ENCODE peak calls at places on chromosomes 11 and 22, in seven cellular contexts. U is fibroblast of the aortic adventitia, D is thyroid gland, Q is transverse colon, I is GM12865, X is lower leg skin, C is A549. P is an unnamed sample.

GRCh38 chr11:44000731-44001130 is 47.0 kb upstream of the ACCSL start:
- DNase-seq in C (no peak), X (no peak), U (no peak), Q (no peak), I (no peak), D (no peak), P (no peak)

GRCh38 chr11:68298659-68299516 is 13.5 kb upstream of the LRP5 start:
- DNase-seq in D (no peak), Q (peak), I (no peak), C (no peak), U (no peak), X (no peak), P (no peak)

GRCh38 chr11:117985953-117986887 is at the start of gene IL10RA:
- DNase-seq in D (peak), Q (peak), C (peak), U (peak), I (peak), X (peak), P (peak)

GRCh38 chr11:64810271-64810890 is at the start of gene MEN1:
- DNase-seq in Q (peak), C (peak), X (peak), D (peak), U (peak), I (peak), P (peak)

GRCh38 chr11:65136515-65137096 is 2.3 kb upstream of the SYVN1 start:
- DNase-seq in Q (peak), C (no peak), D (peak), X (no peak), I (no peak), U (no peak), P (no peak)

GRCh38 chr11:130101661-130102060 is 32.0 kb downstream of the APLP2 start:
- DNase-seq in C (no peak), U (peak), D (no peak), Q (no peak), I (no peak), X (no peak), P (no peak)

GRCh38 chr11:44171518-44171917 is 76.0 kb downstream of the EXT2 start:
- DNase-seq in U (no peak), C (no peak), I (no peak), D (no peak), Q (no peak), X (no peak), P (no peak)

GRCh38 chr11:130451261-130452019 is 3.0 kb downstream of the ADAMTS15 start:
- DNase-seq in I (no peak), C (no peak), X (no peak), D (no peak), U (peak), Q (no peak), P (no peak)

GRCh38 chr11:118644496-118644895 is 35.0 kb downstream of the TREH start:
- DNase-seq in C (no peak), X (no peak), U (no peak), Q (no peak), D (no peak), I (no peak), P (no peak)

GRCh38 chr11:19344661-19345518 is 104.1 kb upstream of the E2F8 start:
- DNase-seq in D (peak), X (no peak), U (peak), I (peak), Q (peak), C (peak), P (peak)

GRCh38 chr11:74212533-74212932 is 41.4 kb downstream of the PPME1 start:
- DNase-seq in I (no peak), Q (no peak), U (peak), D (no peak), X (no peak), C (no peak), P (peak)

GRCh38 chr22:27381552-27381951 is 420.0 kb downstream of the MN1 start:
- DNase-seq in Q (no peak), X (no peak), D (no peak), I (no peak), U (no peak), C (no peak), P (no peak)

GRCh38 chr11:1221848-1222311 is 986 bp upstream of the MUC5B start:
- DNase-seq in C (no peak), I (no peak), D (no peak), X (peak), Q (peak), U (no peak), P (no peak)

GRCh38 chr11:31106326-31106725 is 263.2 kb downstream of the DCDC1 start:
- DNase-seq in D (no peak), I (no peak), U (no peak), C (no peak), Q (no peak), X (no peak), P (no peak)

GRCh38 chr11:102085864-102086551 is 24.2 kb upstream of the YAP1 start:
- DNase-seq in X (no peak), C (peak), D (no peak), I (no peak), U (no peak), Q (no peak), P (no peak)

GRCh38 chr11:1488575-1489180 is 2.1 kb upstream of the MOB2 start:
- DNase-seq in D (peak), I (no peak), U (no peak), C (no peak), Q (no peak), X (no peak), P (no peak)

GRCh38 chr11:102413497-102413896 is 39.1 kb downstream of the TMEM123 start:
- DNase-seq in I (no peak), Q (no peak), U (no peak), D (no peak), C (no peak), X (no peak), P (no peak)

GRCh38 chr11:7872913-7873312 is 58.2 kb downstream of the OR10A6 start:
- DNase-seq in X (no peak), D (no peak), U (no peak), I (no peak), Q (no peak), C (no peak), P (no peak)

GRCh38 chr11:93100211-93100610 is 97.6 kb downstream of the SLC36A4 start:
- DNase-seq in C (no peak), U (peak), I (no peak), X (no peak), D (no peak), Q (no peak), P (peak)

GRCh38 chr11:1766719-1767398 is 3.1 kb upstream of the CTSD start:
- DNase-seq in U (no peak), D (no peak), Q (no peak), I (no peak), C (no peak), X (peak), P (no peak)

GRCh38 chr11:8019671-8020597 is 32.8 kb downstream of the EIF3F start:
- DNase-seq in X (peak), U (peak), D (peak), Q (no peak), I (no peak), C (peak), P (peak)

GRCh38 chr11:133753150-133753549 is 92.2 kb downstream of the SPATA19 start:
- DNase-seq in Q (no peak), X (no peak), U (no peak), I (no peak), D (no peak), C (no peak), P (no peak)

GRCh38 chr11:63880031-63880841 is 36.7 kb downstream of the RCOR2 start:
- DNase-seq in U (peak), D (no peak), Q (no peak), I (no peak), X (no peak), C (no peak), P (peak)

GRCh38 chr11:123054301-123055065 is 7.5 kb downstream of the HSPA8 start:
- DNase-seq in D (no peak), X (no peak), Q (no peak), C (peak), U (peak), I (peak), P (peak)

GRCh38 chr11:103541186-103541795 is 432.1 kb downstream of the DYNC2H1 start:
- DNase-seq in I (no peak), D (no peak), X (no peak), C (no peak), Q (no peak), U (no peak), P (no peak)

GRCh38 chr22:24894220-24894975 is 52.1 kb downstream of the LHFPL7 start:
- DNase-seq in Q (peak), D (peak), C (peak), X (peak), I (peak), U (peak), P (peak)

GRCh38 chr22:46471901-46472721 is 65.3 kb downstream of the CELSR1 start:
- DNase-seq in I (no peak), X (no peak), D (no peak), C (peak), U (no peak), Q (no peak), P (no peak)

GRCh38 chr11:9719949-9720646 is 56.2 kb downstream of the SWAP70 start:
- DNase-seq in U (peak), C (no peak), I (peak), X (no peak), Q (no peak), D (no peak), P (no peak)

GRCh38 chr11:69541501-69542313 is 60.2 kb downstream of the LINC01488 start:
- DNase-seq in I (no peak), C (peak), X (no peak), U (peak), D (peak), Q (no peak), P (peak)

GRCh38 chr11:14751975-14752407 is 108.4 kb downstream of the PDE3B start:
- DNase-seq in X (no peak), C (no peak), D (no peak), Q (no peak), I (no peak), U (no peak), P (no peak)

GRCh38 chr11:75342966-75343870 is 8.2 kb downstream of the ARRB1 start:
- DNase-seq in C (peak), Q (no peak), X (no peak), D (no peak), I (no peak), U (no peak), P (no peak)
- H3K4me3 ChIP-seq in C (no peak), Q (no peak), X (no peak), D (no peak), I (no peak), U (no peak), P (no peak)

DNA sequence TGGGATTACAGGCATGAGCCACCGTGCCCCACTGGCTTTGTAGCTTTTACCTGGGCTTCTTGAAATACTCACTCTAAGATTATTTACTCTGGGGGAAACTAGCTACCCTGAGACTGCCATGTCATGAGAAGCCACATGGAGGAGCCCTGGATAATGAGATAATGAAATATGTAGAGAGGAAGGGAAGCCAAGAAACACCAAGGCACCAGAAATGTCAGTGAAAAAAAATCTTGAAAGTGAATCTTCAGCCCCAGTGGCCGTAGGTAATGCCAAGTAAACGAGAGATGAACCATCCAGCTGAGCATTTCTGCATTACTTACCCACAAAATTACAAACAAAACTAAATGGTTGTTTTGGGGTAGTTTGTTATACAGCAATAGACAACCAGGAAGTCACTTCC is 125.6 kb downstream of the APIP start:
- DNase-seq in Q (no peak), U (no peak), D (no peak), X (no peak), I (no peak), C (no peak), P (no peak)
- TF ChIP-seq CTCF in Q (peak), U (no peak), D (no peak), X (no peak), I (no peak), C (no peak), P (peak)

DNA sequence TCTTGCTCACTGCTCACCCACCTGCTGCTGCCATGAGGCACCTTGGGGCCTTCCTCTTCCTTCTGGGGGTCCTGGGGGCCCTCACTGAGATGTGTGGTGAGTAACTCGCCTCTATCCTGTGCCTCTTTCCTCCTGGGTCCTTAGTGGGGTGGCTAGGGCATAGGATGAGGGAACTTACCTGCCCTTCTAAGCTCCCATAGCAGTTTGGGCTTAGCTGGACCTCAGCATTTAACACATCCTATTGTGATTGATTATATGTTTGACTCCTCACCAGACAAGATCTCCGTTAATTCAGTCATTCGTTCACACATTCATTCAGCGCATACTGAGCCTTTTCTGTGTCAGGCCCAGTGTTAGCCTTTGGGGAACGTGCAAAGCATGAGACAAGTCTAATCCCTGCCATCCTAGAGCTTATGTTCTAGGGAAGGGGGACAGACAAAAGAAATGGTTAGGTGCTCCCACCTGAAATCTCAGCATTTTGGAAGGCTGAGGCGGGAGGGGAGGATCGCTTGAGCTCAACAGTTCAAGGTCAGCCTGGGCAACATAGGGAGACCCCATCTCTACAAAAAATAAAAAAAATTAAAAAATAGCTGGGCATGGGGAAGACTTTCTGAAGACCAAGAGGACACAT is 441 bp downstream of the TCN2 start:
- DNase-seq in C (no peak), X (no peak), Q (no peak), D (no peak), I (no peak), U (no peak), P (no peak)
- H3K4me3 ChIP-seq in C (peak), X (peak), Q (peak), D (peak), I (peak), U (peak), P (peak)

GRCh38 chr11:34419158-34419557 is 19.6 kb upstream of the CAT start:
- DNase-seq in U (no peak), I (no peak), D (no peak), Q (no peak), C (no peak), X (no peak), P (no peak)

GRCh38 chr11:34416088-34416487 is 22.6 kb upstream of the CAT start:
- DNase-seq in D (no peak), I (no peak), Q (no peak), U (no peak), X (no peak), C (no peak), P (peak)

GRCh38 chr11:34416746-34417145 is 22.0 kb upstream of the CAT start:
- DNase-seq in C (no peak), U (peak), X (no peak), Q (no peak), D (no peak), I (no peak), P (peak)

GRCh38 chr11:34415538-34415937 is 23.2 kb upstream of the CAT start:
- DNase-seq in Q (no peak), U (no peak), D (no peak), C (no peak), X (no peak), I (no peak), P (no peak)

DNA sequence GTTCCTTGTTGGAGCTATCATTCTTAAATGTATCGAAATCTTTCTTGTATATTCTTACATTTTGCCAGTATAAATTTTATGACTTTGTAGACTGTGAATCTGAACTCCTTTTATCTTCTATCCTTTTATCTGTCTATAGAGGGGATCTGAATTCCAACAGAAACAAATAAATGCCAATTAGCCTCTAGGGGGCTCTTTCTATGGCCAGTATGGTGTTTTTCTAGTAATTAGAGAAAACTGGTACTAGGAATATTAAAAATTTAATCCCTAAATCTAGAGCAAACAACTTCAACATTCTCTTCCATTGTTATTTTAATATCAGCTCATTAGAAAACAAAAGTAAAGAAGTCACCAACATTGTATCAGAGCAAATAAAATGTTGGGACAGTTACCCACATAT is 21.5 kb upstream of the CAT start:
- DNase-seq in C (no peak), U (no peak), X (no peak), Q (no peak), D (no peak), I (no peak), P (no peak)
- TF ChIP-seq CTCF in C (no peak), U (no peak), X (no peak), Q (no peak), D (no peak), I (no peak), P (peak)

P was measured in AG10803.